ENCODE peak calls at places on chromosomes 6 and 20, in ten cellular contexts. L is dorsolateral prefrontal cortex, K is lower lobe of right lung, V is uterus, C is neural crest cell, E is endothelial cell, M is left ventricle myocardium inferior, W is LNCaP clone FGC, X is NB4, O is pancreas. P is an unnamed sample.

GRCh38 chr6:82875573-82876185 is 190.0 kb downstream of the UBE3D start:
- DNase-seq in W (no peak), L (no peak), O (no peak), M (no peak), E (no peak), K (no peak), V (no peak), C (no peak), X (no peak), P (no peak)

GRCh38 chr20:41049451-41049850 is 20.8 kb downstream of the TOP1 start:
- DNase-seq in K (no peak), O (no peak), L (no peak), V (no peak), M (no peak), C (no peak), X (no peak), E (no peak), W (no peak), P (no peak)

GRCh38 chr6:74598473-74599393 is 607.1 kb downstream of the COL12A1 start:
- DNase-seq in E (no peak), M (no peak), L (no peak), V (no peak), O (no peak), X (no peak), W (peak), C (no peak), K (no peak), P (no peak)

GRCh38 chr6:127518212-127518709 is 874 bp downstream of the MTCL3 start:
- DNase-seq in C (peak), L (no peak), O (no peak), K (no peak), M (no peak), V (no peak), W (no peak), E (no peak), X (no peak), P (no peak)

GRCh38 chr6:139290787-139291294 is 957 bp downstream of the TXLNB start:
- DNase-seq in W (no peak), L (no peak), K (no peak), V (peak), C (no peak), X (peak), O (no peak), M (no peak), E (no peak), P (no peak)

GRCh38 chr6:56278186-56278585 is 30.8 kb upstream of the COL21A1 start:
- DNase-seq in L (no peak), V (no peak), E (no peak), W (no peak), X (no peak), O (no peak), K (no peak), C (no peak), M (no peak), P (no peak)

GRCh38 chr6:69422474-69422873 is 374.3 kb downstream of the LMBRD1 start:
- DNase-seq in X (no peak), O (no peak), W (no peak), C (no peak), V (no peak), M (no peak), K (no peak), L (no peak), E (no peak), P (no peak)

GRCh38 chr20:43755390-43755789 is 28.6 kb upstream of the GTSF1L start:
- DNase-seq in X (no peak), K (no peak), W (no peak), O (no peak), C (no peak), L (no peak), E (no peak), V (no peak), M (no peak), P (no peak)

GRCh38 chr20:59728722-59729430 is 124.5 kb downstream of the PHACTR3 start:
- DNase-seq in K (no peak), X (no peak), C (no peak), L (no peak), V (no peak), O (no peak), M (no peak), E (no peak), W (no peak), P (no peak)

GRCh38 chr6:82917346-82918064 is 148.1 kb downstream of the UBE3D start:
- DNase-seq in K (no peak), E (no peak), O (no peak), W (no peak), X (no peak), C (no peak), M (no peak), V (no peak), L (no peak), P (no peak)

GRCh38 chr20:59190509-59190908 is 26.9 kb downstream of the ZNF831 start:
- DNase-seq in E (no peak), V (no peak), C (no peak), X (no peak), W (no peak), M (no peak), K (no peak), L (no peak), O (no peak), P (no peak)

GRCh38 chr6:33192105-33192646 is at the start of gene COL11A2:
- DNase-seq in L (no peak), X (no peak), E (no peak), O (no peak), W (no peak), V (no peak), C (peak), M (no peak), K (no peak), P (no peak)

GRCh38 chr6:39280247-39280731 is 33.9 kb downstream of the KCNK17 start:
- DNase-seq in O (no peak), V (no peak), E (no peak), K (no peak), M (no peak), W (peak), X (peak), L (no peak), C (no peak), P (no peak)

GRCh38 chr20:7195704-7196103 is 428.2 kb downstream of the BMP2 start:
- DNase-seq in E (no peak), W (no peak), M (no peak), L (no peak), X (peak), K (no peak), O (no peak), V (no peak), C (no peak), P (no peak)

GRCh38 chr20:13059398-13060136 is 50.8 kb downstream of the SPTLC3 start:
- DNase-seq in X (no peak), K (no peak), E (no peak), V (no peak), O (no peak), M (no peak), W (no peak), C (no peak), L (no peak), P (no peak)

GRCh38 chr20:401682-402495 is 6.2 kb upstream of the RBCK1 start:
- DNase-seq in O (no peak), M (no peak), X (peak), C (no peak), E (no peak), V (no peak), L (no peak), W (no peak), K (no peak), P (no peak)

GRCh38 chr6:107729098-107729497 is 95.0 kb downstream of the SCML4 start:
- DNase-seq in X (no peak), E (peak), V (no peak), K (no peak), O (no peak), M (no peak), C (no peak), L (no peak), W (no peak), P (no peak)
- TF ChIP-seq CTCF in X (no peak), E (no peak), V (no peak), K (no peak), O (no peak), M (no peak), C (no peak), L (no peak), W (no peak), P (no peak)

DNA sequence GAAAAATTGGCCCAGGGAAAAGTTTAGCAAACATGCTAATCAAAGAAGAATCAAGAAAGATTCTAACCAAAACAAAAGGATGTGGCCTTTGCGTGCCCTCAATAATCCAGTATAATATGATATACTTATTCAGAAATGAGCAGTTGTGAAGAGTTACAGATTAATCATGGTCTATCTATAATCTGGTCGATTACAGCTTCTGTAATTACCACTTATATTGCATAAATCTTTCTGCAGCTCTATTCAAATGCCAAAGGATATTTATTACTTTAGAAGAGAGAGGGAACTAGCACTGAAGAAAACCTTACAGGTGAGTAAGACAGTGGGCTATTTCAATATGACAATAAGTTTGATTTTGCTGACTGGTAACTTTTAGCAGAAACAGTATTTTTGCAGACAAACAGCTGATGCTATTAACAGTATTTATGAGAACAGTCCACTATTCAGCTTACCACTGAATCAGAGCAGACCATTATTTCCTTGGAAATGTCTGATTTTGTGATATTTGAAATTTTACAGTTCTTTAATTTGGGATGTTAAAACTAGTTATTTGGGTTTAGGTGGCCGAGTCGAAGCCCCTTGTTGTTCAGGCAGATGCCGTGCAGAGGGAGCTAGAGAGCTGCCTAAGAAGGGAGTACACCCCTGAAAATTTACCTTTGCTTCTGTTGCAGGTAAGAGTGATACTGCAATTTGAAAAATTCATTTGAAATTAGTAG is 92.2 kb downstream of the CEP57L1 start:
- DNase-seq in L (peak), X (peak), M (peak), C (peak), V (peak), E (peak), O (peak), K (peak), W (no peak), P (no peak)
- TF ChIP-seq CTCF in L (peak), X (peak), M (peak), C (peak), V (peak), E (peak), O (peak), K (peak), W (peak), P (peak)

DNA sequence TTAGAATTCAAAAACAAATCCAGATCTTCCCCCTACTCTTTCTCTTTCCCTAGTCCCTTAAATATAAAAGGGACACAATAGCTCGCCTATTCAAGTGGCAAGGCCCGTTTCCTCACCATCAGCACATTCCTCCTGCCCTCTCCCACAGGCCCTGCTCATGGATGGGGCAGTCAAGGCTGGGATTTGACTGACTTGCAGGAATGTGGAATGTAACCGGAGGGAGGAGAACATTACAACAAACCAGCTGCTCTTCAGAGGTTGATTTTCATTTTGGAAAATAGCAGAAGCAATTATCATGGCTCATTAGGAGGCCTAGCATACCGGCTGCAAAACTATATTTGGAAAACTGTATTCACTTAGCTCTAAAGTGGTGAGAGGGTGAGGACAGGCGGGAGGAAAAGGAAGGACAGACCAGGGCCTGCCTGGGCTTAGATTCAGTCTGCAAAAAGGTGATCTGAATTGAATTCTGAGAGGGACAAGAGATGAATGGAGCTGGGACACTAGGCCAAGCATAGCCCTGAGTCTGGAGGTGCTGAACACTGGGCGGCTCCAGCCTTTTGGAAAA is 283.7 kb downstream of the CD83 start:
- DNase-seq in X (no peak), L (no peak), V (no peak), M (no peak), E (no peak), W (no peak), C (no peak), K (no peak), O (no peak), P (no peak)
- TF ChIP-seq CTCF in X (no peak), L (no peak), V (no peak), M (no peak), E (no peak), W (no peak), C (no peak), K (no peak), O (no peak), P (no peak)

GRCh38 chr20:37898301-37899104 is 4.4 kb upstream of the VSTM2L start:
- DNase-seq in V (no peak), O (no peak), M (no peak), X (no peak), L (no peak), K (no peak), E (no peak), C (no peak), W (no peak), P (no peak)

GRCh38 chr20:37901280-37901666 is 1.7 kb upstream of the VSTM2L start:
- DNase-seq in X (peak), M (no peak), E (no peak), O (no peak), L (no peak), C (no peak), V (no peak), K (no peak), W (no peak), P (no peak)

GRCh38 chr20:37901667-37902503 is 1.0 kb upstream of the VSTM2L start:
- DNase-seq in O (no peak), K (no peak), E (peak), X (peak), M (no peak), W (peak), L (no peak), V (peak), C (peak), P (no peak)

GRCh38 chr20:37897008-37897548 is 5.8 kb upstream of the VSTM2L start:
- DNase-seq in E (peak), C (peak), K (no peak), W (no peak), X (peak), O (no peak), L (no peak), V (no peak), M (peak), P (no peak)

GRCh38 chr20:37899105-37900045 is 3.6 kb upstream of the VSTM2L start:
- DNase-seq in W (no peak), O (no peak), C (no peak), V (no peak), X (no peak), M (no peak), E (no peak), L (no peak), K (no peak), P (no peak)
- TF ChIP-seq CTCF in W (no peak), O (no peak), C (no peak), V (no peak), X (no peak), M (no peak), E (no peak), L (no peak), K (no peak), P (no peak)

DNA sequence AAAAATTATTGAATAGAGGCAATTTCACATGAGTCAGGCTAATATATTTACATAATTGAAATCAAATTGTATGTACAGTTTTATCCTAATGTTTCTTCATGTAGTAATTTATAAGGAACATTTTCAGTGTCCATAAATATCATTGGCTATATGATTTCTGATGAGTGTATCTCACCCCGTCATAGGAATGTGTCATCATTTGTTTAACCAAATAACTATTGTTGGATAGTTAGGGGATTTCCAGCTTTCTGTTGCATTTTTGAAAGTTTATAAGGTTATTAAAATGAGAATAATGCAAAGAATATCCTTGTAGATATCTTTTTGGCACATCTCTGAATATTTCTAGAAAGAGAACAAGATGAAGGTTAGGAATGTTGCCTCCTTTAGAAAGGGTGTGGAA is 39.0 kb downstream of the SYTL3 start:
- DNase-seq in M (no peak), O (no peak), L (no peak), W (no peak), V (no peak), K (no peak), E (no peak), C (no peak), X (no peak), P (no peak)
- TF ChIP-seq CTCF in M (no peak), O (no peak), L (no peak), W (no peak), V (no peak), K (no peak), E (no peak), C (no peak), X (no peak), P (no peak)

GRCh38 chr20:4780245-4780644 is 58.5 kb downstream of the PRND start:
- DNase-seq in O (no peak), V (no peak), X (peak), K (no peak), L (no peak), W (no peak), E (no peak), M (no peak), C (no peak), P (no peak)

GRCh38 chr20:4781211-4781610 is 59.5 kb downstream of the PRND start:
- DNase-seq in V (no peak), O (no peak), X (no peak), M (no peak), K (no peak), E (no peak), L (no peak), C (no peak), W (no peak), P (no peak)

GRCh38 chr20:4787069-4787468 is 65.4 kb downstream of the PRND start:
- DNase-seq in E (no peak), V (no peak), L (no peak), C (no peak), W (no peak), O (no peak), K (no peak), X (no peak), M (no peak), P (no peak)

GRCh38 chr20:4782373-4782772 is 60.7 kb downstream of the PRND start:
- DNase-seq in M (no peak), V (no peak), E (no peak), O (no peak), X (no peak), C (no peak), L (no peak), W (peak), K (no peak), P (no peak)

DNA sequence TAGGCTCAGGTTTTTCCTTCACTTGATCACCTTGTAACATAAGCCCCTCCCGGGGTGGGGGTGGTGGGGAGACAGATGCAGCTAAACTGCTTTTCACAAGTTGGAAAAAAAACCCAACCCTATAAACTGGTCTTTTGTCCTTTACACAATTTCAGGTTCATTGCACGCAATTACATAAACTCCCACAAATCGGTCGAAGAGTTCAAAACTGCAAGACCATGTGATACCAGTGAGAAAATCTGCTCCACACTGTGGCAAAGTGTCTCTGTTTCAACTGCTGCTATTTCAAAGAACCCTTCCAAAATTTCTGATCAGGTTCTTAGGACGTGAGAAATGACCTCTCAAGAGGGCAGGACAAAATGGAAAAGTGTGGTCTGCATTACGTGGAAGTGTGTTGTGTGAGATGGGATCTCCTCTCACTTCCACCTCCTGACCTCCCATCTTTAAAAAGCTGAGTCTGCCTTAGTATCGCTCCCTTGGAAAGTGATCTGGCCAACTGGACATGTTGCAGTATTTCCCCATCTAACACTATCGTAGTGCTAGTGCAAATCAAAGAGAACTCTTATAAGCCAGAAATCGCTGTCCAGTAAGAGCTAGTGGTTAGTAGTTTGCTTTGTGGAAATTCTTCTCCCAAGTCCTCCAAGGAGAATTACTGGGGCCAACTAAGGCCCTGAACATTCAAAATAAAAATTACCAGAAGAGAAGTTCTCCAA is 60.1 kb downstream of the PRND start:
- DNase-seq in E (no peak), C (no peak), V (no peak), O (no peak), L (no peak), M (no peak), X (no peak), K (no peak), W (no peak), P (no peak)
- TF ChIP-seq CTCF in E (no peak), C (no peak), V (no peak), O (no peak), L (no peak), M (no peak), X (no peak), K (no peak), W (no peak), P (no peak)

P was measured in omental fat pad.